ENCODE peak calls at places on chromosome 10, in seven cellular contexts. One of them, this sample, is unnamed.

GRCh38 chr10:69742928-69743602 is 58.6 kb upstream of the COL13A1 start:
- DNase-seq in prostate gland: no peak
- DNase-seq in DND-41: peak
- DNase-seq in activated CD8-positive, alpha-beta T cell treated with anti-CD3 and anti-CD28 coated beads for 36 hours: peak
- DNase-seq in HFFc6: no peak
- DNase-seq in ovary: peak
- DNase-seq in fibroblast of pulmonary artery: peak
- DNase-seq in this sample: no peak

GRCh38 chr10:33661580-33662269 is 327.3 kb upstream of the NRP1 start:
- DNase-seq in ovary: peak
- DNase-seq in activated CD8-positive, alpha-beta T cell treated with anti-CD3 and anti-CD28 coated beads for 36 hours: no peak
- DNase-seq in DND-41: no peak
- DNase-seq in fibroblast of pulmonary artery: peak
- DNase-seq in HFFc6: peak
- DNase-seq in prostate gland: peak
- DNase-seq in this sample: no peak

GRCh38 chr10:43890124-43890523 is 241.4 kb upstream of the ZNF32 start:
- DNase-seq in DND-41: no peak
- DNase-seq in ovary: no peak
- DNase-seq in HFFc6: peak
- DNase-seq in activated CD8-positive, alpha-beta T cell treated with anti-CD3 and anti-CD28 coated beads for 36 hours: no peak
- DNase-seq in prostate gland: no peak
- DNase-seq in fibroblast of pulmonary artery: peak
- DNase-seq in this sample: no peak

GRCh38 chr10:52729259-52730104 is 43.1 kb downstream of the MBL2 start:
- DNase-seq in DND-41: no peak
- DNase-seq in ovary: no peak
- DNase-seq in activated CD8-positive, alpha-beta T cell treated with anti-CD3 and anti-CD28 coated beads for 36 hours: no peak
- DNase-seq in fibroblast of pulmonary artery: peak
- DNase-seq in prostate gland: no peak
- DNase-seq in HFFc6: peak
- DNase-seq in this sample: peak

GRCh38 chr10:99621454-99622246 is 1.4 kb upstream of the SLC25A28 start:
- DNase-seq in HFFc6: no peak
- DNase-seq in ovary: peak
- DNase-seq in DND-41: no peak
- DNase-seq in prostate gland: no peak
- DNase-seq in activated CD8-positive, alpha-beta T cell treated with anti-CD3 and anti-CD28 coated beads for 36 hours: no peak
- DNase-seq in fibroblast of pulmonary artery: no peak
- DNase-seq in this sample: no peak

GRCh38 chr10:59622320-59622901 is 87.2 kb downstream of the SLC16A9 start:
- DNase-seq in DND-41: peak
- DNase-seq in fibroblast of pulmonary artery: peak
- DNase-seq in ovary: peak
- DNase-seq in prostate gland: peak
- DNase-seq in activated CD8-positive, alpha-beta T cell treated with anti-CD3 and anti-CD28 coated beads for 36 hours: peak
- DNase-seq in HFFc6: peak
- DNase-seq in this sample: peak

GRCh38 chr10:114172241-114172640 is 1.8 kb downstream of the CCDC186 start:
- DNase-seq in ovary: no peak
- DNase-seq in fibroblast of pulmonary artery: peak
- DNase-seq in prostate gland: no peak
- DNase-seq in HFFc6: peak
- DNase-seq in activated CD8-positive, alpha-beta T cell treated with anti-CD3 and anti-CD28 coated beads for 36 hours: no peak
- DNase-seq in DND-41: no peak
- DNase-seq in this sample: no peak

GRCh38 chr10:86670876-86671275 is 2.6 kb downstream of the LDB3 start:
- DNase-seq in ovary: no peak
- DNase-seq in HFFc6: no peak
- DNase-seq in DND-41: no peak
- DNase-seq in fibroblast of pulmonary artery: no peak
- DNase-seq in prostate gland: no peak
- DNase-seq in activated CD8-positive, alpha-beta T cell treated with anti-CD3 and anti-CD28 coated beads for 36 hours: no peak
- DNase-seq in this sample: no peak

GRCh38 chr10:34473174-34474059 is 341.7 kb downstream of the PARD3 start:
- DNase-seq in prostate gland: no peak
- DNase-seq in HFFc6: no peak
- DNase-seq in ovary: no peak
- DNase-seq in DND-41: no peak
- DNase-seq in fibroblast of pulmonary artery: no peak
- DNase-seq in activated CD8-positive, alpha-beta T cell treated with anti-CD3 and anti-CD28 coated beads for 36 hours: no peak
- DNase-seq in this sample: no peak

GRCh38 chr10:30967654-30968421 is 63.8 kb downstream of the ZNF438 start:
- DNase-seq in HFFc6: no peak
- DNase-seq in prostate gland: no peak
- DNase-seq in DND-41: no peak
- DNase-seq in activated CD8-positive, alpha-beta T cell treated with anti-CD3 and anti-CD28 coated beads for 36 hours: no peak
- DNase-seq in ovary: no peak
- DNase-seq in fibroblast of pulmonary artery: peak
- DNase-seq in this sample: no peak

GRCh38 chr10:119657725-119658124 is 6.5 kb downstream of the BAG3 start:
- DNase-seq in HFFc6: no peak
- DNase-seq in DND-41: no peak
- DNase-seq in prostate gland: peak
- DNase-seq in activated CD8-positive, alpha-beta T cell treated with anti-CD3 and anti-CD28 coated beads for 36 hours: no peak
- DNase-seq in fibroblast of pulmonary artery: no peak
- DNase-seq in ovary: no peak
- DNase-seq in this sample: no peak

GRCh38 chr10:122492955-122493597 is 31.7 kb downstream of the HTRA1 start:
- DNase-seq in DND-41: no peak
- DNase-seq in activated CD8-positive, alpha-beta T cell treated with anti-CD3 and anti-CD28 coated beads for 36 hours: no peak
- DNase-seq in ovary: peak
- DNase-seq in fibroblast of pulmonary artery: no peak
- DNase-seq in prostate gland: no peak
- DNase-seq in HFFc6: no peak
- DNase-seq in this sample: no peak

GRCh38 chr10:35822316-35822715 is 180.2 kb upstream of the FZD8 start:
- DNase-seq in prostate gland: peak
- DNase-seq in fibroblast of pulmonary artery: peak
- DNase-seq in HFFc6: peak
- DNase-seq in activated CD8-positive, alpha-beta T cell treated with anti-CD3 and anti-CD28 coated beads for 36 hours: no peak
- DNase-seq in DND-41: no peak
- DNase-seq in ovary: peak
- DNase-seq in this sample: no peak

GRCh38 chr10:91635401-91636400 is 2.8 kb upstream of the PPP1R3C start:
- DNase-seq in DND-41: peak
- DNase-seq in HFFc6: peak
- DNase-seq in prostate gland: peak
- DNase-seq in ovary: no peak
- DNase-seq in fibroblast of pulmonary artery: peak
- DNase-seq in activated CD8-positive, alpha-beta T cell treated with anti-CD3 and anti-CD28 coated beads for 36 hours: peak
- DNase-seq in this sample: peak

GRCh38 chr10:8852546-8852945 is 798.1 kb downstream of the GATA3 start:
- DNase-seq in fibroblast of pulmonary artery: no peak
- DNase-seq in prostate gland: no peak
- DNase-seq in HFFc6: no peak
- DNase-seq in activated CD8-positive, alpha-beta T cell treated with anti-CD3 and anti-CD28 coated beads for 36 hours: no peak
- DNase-seq in ovary: no peak
- DNase-seq in DND-41: no peak
- DNase-seq in this sample: no peak

GRCh38 chr10:1147810-1148209 is 91.6 kb downstream of the WDR37 start:
- DNase-seq in DND-41: no peak
- DNase-seq in ovary: no peak
- DNase-seq in prostate gland: no peak
- DNase-seq in HFFc6: no peak
- DNase-seq in fibroblast of pulmonary artery: no peak
- DNase-seq in activated CD8-positive, alpha-beta T cell treated with anti-CD3 and anti-CD28 coated beads for 36 hours: no peak
- DNase-seq in this sample: no peak

GRCh38 chr10:116817780-116818343 is 31.4 kb upstream of the ENO4 start:
- DNase-seq in activated CD8-positive, alpha-beta T cell treated with anti-CD3 and anti-CD28 coated beads for 36 hours: no peak
- DNase-seq in ovary: no peak
- DNase-seq in HFFc6: no peak
- DNase-seq in prostate gland: no peak
- DNase-seq in DND-41: no peak
- DNase-seq in fibroblast of pulmonary artery: no peak
- DNase-seq in this sample: no peak

GRCh38 chr10:57943701-57944100 is 324.0 kb downstream of the IPMK start:
- DNase-seq in activated CD8-positive, alpha-beta T cell treated with anti-CD3 and anti-CD28 coated beads for 36 hours: no peak
- DNase-seq in HFFc6: no peak
- DNase-seq in DND-41: no peak
- DNase-seq in fibroblast of pulmonary artery: no peak
- DNase-seq in prostate gland: no peak
- DNase-seq in ovary: no peak
- DNase-seq in this sample: no peak

GRCh38 chr10:127417031-127417430 is 132.1 kb upstream of the NPS start:
- DNase-seq in ovary: no peak
- DNase-seq in DND-41: no peak
- DNase-seq in prostate gland: no peak
- DNase-seq in activated CD8-positive, alpha-beta T cell treated with anti-CD3 and anti-CD28 coated beads for 36 hours: no peak
- DNase-seq in fibroblast of pulmonary artery: no peak
- DNase-seq in HFFc6: no peak
- DNase-seq in this sample: no peak

GRCh38 chr10:13587367-13587766 is 602 bp downstream of the PRPF18 start:
- DNase-seq in activated CD8-positive, alpha-beta T cell treated with anti-CD3 and anti-CD28 coated beads for 36 hours: peak
- DNase-seq in ovary: peak
- DNase-seq in DND-41: peak
- DNase-seq in fibroblast of pulmonary artery: no peak
- DNase-seq in prostate gland: no peak
- DNase-seq in HFFc6: no peak
- DNase-seq in this sample: no peak

GRCh38 chr10:125871341-125871740 is 9.8 kb downstream of the DHX32 start:
- DNase-seq in HFFc6: no peak
- DNase-seq in DND-41: no peak
- DNase-seq in prostate gland: no peak
- DNase-seq in ovary: no peak
- DNase-seq in activated CD8-positive, alpha-beta T cell treated with anti-CD3 and anti-CD28 coated beads for 36 hours: no peak
- DNase-seq in fibroblast of pulmonary artery: no peak
- DNase-seq in this sample: no peak

GRCh38 chr10:79238606-79239005 is 108.7 kb upstream of the PPIF start:
- DNase-seq in ovary: no peak
- DNase-seq in DND-41: no peak
- DNase-seq in HFFc6: peak
- DNase-seq in prostate gland: no peak
- DNase-seq in fibroblast of pulmonary artery: no peak
- DNase-seq in activated CD8-positive, alpha-beta T cell treated with anti-CD3 and anti-CD28 coated beads for 36 hours: no peak
- DNase-seq in this sample: no peak

GRCh38 chr10:46514431-46514861 is 42.0 kb downstream of the GPRIN2 start:
- DNase-seq in prostate gland: no peak
- DNase-seq in fibroblast of pulmonary artery: no peak
- DNase-seq in activated CD8-positive, alpha-beta T cell treated with anti-CD3 and anti-CD28 coated beads for 36 hours: no peak
- DNase-seq in DND-41: no peak
- DNase-seq in HFFc6: no peak
- DNase-seq in ovary: peak
- DNase-seq in this sample: no peak

GRCh38 chr10:84429926-84430520 is 101.6 kb downstream of the CCSER2 start:
- DNase-seq in DND-41: peak
- DNase-seq in fibroblast of pulmonary artery: peak
- DNase-seq in HFFc6: peak
- DNase-seq in ovary: no peak
- DNase-seq in activated CD8-positive, alpha-beta T cell treated with anti-CD3 and anti-CD28 coated beads for 36 hours: peak
- DNase-seq in prostate gland: peak
- DNase-seq in this sample: peak

GRCh38 chr10:110762109-110762848 is 109.4 kb upstream of the PDCD4 start:
- DNase-seq in HFFc6: no peak
- DNase-seq in prostate gland: no peak
- DNase-seq in DND-41: no peak
- DNase-seq in activated CD8-positive, alpha-beta T cell treated with anti-CD3 and anti-CD28 coated beads for 36 hours: no peak
- DNase-seq in fibroblast of pulmonary artery: no peak
- DNase-seq in ovary: no peak
- DNase-seq in this sample: no peak

GRCh38 chr10:34513636-34514035 is 301.5 kb downstream of the PARD3 start:
- DNase-seq in DND-41: no peak
- DNase-seq in ovary: no peak
- DNase-seq in HFFc6: no peak
- DNase-seq in prostate gland: no peak
- DNase-seq in fibroblast of pulmonary artery: no peak
- DNase-seq in activated CD8-positive, alpha-beta T cell treated with anti-CD3 and anti-CD28 coated beads for 36 hours: no peak
- DNase-seq in this sample: no peak

GRCh38 chr10:114839901-114840300 is 18.3 kb downstream of the FHIP2A start:
- DNase-seq in fibroblast of pulmonary artery: no peak
- DNase-seq in DND-41: no peak
- DNase-seq in HFFc6: no peak
- DNase-seq in ovary: no peak
- DNase-seq in prostate gland: no peak
- DNase-seq in activated CD8-positive, alpha-beta T cell treated with anti-CD3 and anti-CD28 coated beads for 36 hours: no peak
- DNase-seq in this sample: no peak

GRCh38 chr10:29966269-29966668 is 93.1 kb downstream of the JCAD start:
- DNase-seq in DND-41: peak
- DNase-seq in HFFc6: no peak
- DNase-seq in activated CD8-positive, alpha-beta T cell treated with anti-CD3 and anti-CD28 coated beads for 36 hours: no peak
- DNase-seq in fibroblast of pulmonary artery: no peak
- DNase-seq in prostate gland: no peak
- DNase-seq in ovary: no peak
- DNase-seq in this sample: no peak
- TF ChIP-seq CTCF in DND-41: peak
- TF ChIP-seq CTCF in HFFc6: no peak
- TF ChIP-seq CTCF in activated CD8-positive, alpha-beta T cell treated with anti-CD3 and anti-CD28 coated beads for 36 hours: no peak
- TF ChIP-seq CTCF in fibroblast of pulmonary artery: no peak
- TF ChIP-seq CTCF in prostate gland: no peak
- TF ChIP-seq CTCF in ovary: no peak
- TF ChIP-seq CTCF in this sample: no peak

DNA sequence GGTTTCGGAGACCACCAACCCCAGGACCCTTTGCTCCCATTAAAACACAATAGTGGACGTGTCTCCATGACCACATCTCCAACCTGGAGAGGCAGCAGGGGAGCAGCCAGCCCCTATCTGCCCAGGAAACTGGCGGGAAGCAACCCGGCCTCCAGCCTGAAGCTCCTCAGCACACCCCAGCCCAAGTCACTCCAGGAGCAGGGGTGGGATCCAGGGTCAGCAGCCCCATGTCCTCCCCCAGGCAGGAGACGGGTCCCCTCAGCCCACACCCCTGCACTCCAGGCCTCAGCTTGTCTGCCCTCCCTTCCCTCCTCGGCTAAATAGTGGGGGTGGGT is 601 bp downstream of the ADAM8 start:
- DNase-seq in activated CD8-positive, alpha-beta T cell treated with anti-CD3 and anti-CD28 coated beads for 36 hours: no peak
- DNase-seq in HFFc6: no peak
- DNase-seq in fibroblast of pulmonary artery: no peak
- DNase-seq in ovary: no peak
- DNase-seq in prostate gland: no peak
- DNase-seq in DND-41: no peak
- DNase-seq in this sample: no peak
- TF ChIP-seq CTCF in activated CD8-positive, alpha-beta T cell treated with anti-CD3 and anti-CD28 coated beads for 36 hours: no peak
- TF ChIP-seq CTCF in HFFc6: no peak
- TF ChIP-seq CTCF in fibroblast of pulmonary artery: no peak
- TF ChIP-seq CTCF in ovary: no peak
- TF ChIP-seq CTCF in prostate gland: no peak
- TF ChIP-seq CTCF in DND-41: no peak
- TF ChIP-seq CTCF in this sample: no peak

GRCh38 chr10:111856631-111857030 is 326.9 kb downstream of the GPAM start:
- DNase-seq in prostate gland: no peak
- DNase-seq in activated CD8-positive, alpha-beta T cell treated with anti-CD3 and anti-CD28 coated beads for 36 hours: no peak
- DNase-seq in ovary: no peak
- DNase-seq in HFFc6: no peak
- DNase-seq in DND-41: no peak
- DNase-seq in fibroblast of pulmonary artery: no peak
- DNase-seq in this sample: no peak
- TF ChIP-seq CTCF in prostate gland: no peak
- TF ChIP-seq CTCF in activated CD8-positive, alpha-beta T cell treated with anti-CD3 and anti-CD28 coated beads for 36 hours: no peak
- TF ChIP-seq CTCF in ovary: no peak
- TF ChIP-seq CTCF in HFFc6: no peak
- TF ChIP-seq CTCF in DND-41: peak
- TF ChIP-seq CTCF in fibroblast of pulmonary artery: no peak
- TF ChIP-seq CTCF in this sample: no peak

DNA sequence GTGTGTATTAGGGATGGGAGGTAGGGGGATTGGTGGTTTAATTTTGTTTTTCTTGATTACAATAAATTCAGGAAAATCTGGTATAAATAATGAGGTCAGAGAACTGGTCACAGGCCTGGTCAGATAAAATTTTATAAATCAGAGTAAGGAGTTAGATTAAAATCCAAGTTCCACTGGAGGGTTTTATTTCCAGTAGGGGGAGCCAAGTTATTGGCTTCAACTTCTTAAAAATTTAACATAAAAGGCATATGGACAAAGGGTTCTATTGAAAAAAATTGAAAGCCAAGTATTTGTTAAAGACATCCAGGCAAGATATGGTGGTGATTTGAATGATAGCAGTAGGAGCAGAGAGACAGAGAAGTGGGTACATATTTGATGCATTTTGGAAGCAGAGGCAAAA is 763.3 kb downstream of the SORCS1 start:
- DNase-seq in activated CD8-positive, alpha-beta T cell treated with anti-CD3 and anti-CD28 coated beads for 36 hours: no peak
- DNase-seq in fibroblast of pulmonary artery: peak
- DNase-seq in DND-41: no peak
- DNase-seq in prostate gland: no peak
- DNase-seq in ovary: no peak
- DNase-seq in HFFc6: peak
- DNase-seq in this sample: no peak
- TF ChIP-seq CTCF in activated CD8-positive, alpha-beta T cell treated with anti-CD3 and anti-CD28 coated beads for 36 hours: peak
- TF ChIP-seq CTCF in fibroblast of pulmonary artery: peak
- TF ChIP-seq CTCF in DND-41: no peak
- TF ChIP-seq CTCF in prostate gland: no peak
- TF ChIP-seq CTCF in ovary: no peak
- TF ChIP-seq CTCF in HFFc6: peak
- TF ChIP-seq CTCF in this sample: no peak

This sample was measured in GM13977.